ENCODE peak calls at places on chromosomes 13 and 19, in nine cellular contexts. P, V, B, K, H, Y, Z, R and D are unnamed samples.

GRCh38 chr19:9586764-9587163 is 2.5 kb upstream of the ZNF121 start:
- DNase-seq in K (peak), V (peak), Z (peak), P (peak), H (peak), Y (peak), B (peak), R (peak), D (peak)

GRCh38 chr13:33775339-33776108 is 42.4 kb upstream of the RFC3 start:
- DNase-seq in B (no peak), Y (no peak), R (no peak), V (no peak), P (peak), H (no peak), K (peak), Z (no peak), D (no peak)

GRCh38 chr13:107753748-107754147 is 461.6 kb downstream of the LIG4 start:
- DNase-seq in Z (no peak), P (no peak), B (no peak), K (no peak), R (no peak), H (no peak), Y (no peak), V (peak), D (no peak)

GRCh38 chr13:96822900-96823299 is 171.4 kb downstream of the OXGR1 start:
- DNase-seq in P (peak), B (peak), R (peak), V (peak), Z (peak), K (peak), H (peak), Y (peak), D (peak)

GRCh38 chr13:97344250-97345175 is 89.5 kb upstream of the RAP2A start:
- DNase-seq in R (peak), V (peak), K (peak), Z (peak), H (peak), P (peak), Y (peak), B (peak), D (peak)

GRCh38 chr13:57739791-57740190 is 108.2 kb downstream of the PCDH17 start:
- DNase-seq in V (no peak), P (no peak), R (no peak), H (no peak), B (no peak), Z (no peak), K (no peak), Y (no peak), D (no peak)

GRCh38 chr13:95378603-95379002 is 77.4 kb upstream of the ABCC4 start:
- DNase-seq in P (no peak), Y (no peak), H (no peak), R (no peak), V (no peak), K (no peak), Z (no peak), B (peak), D (no peak)

GRCh38 chr19:17576758-17577532 is 21.5 kb downstream of the COLGALT1 start:
- DNase-seq in V (peak), R (peak), K (peak), B (no peak), Y (no peak), H (no peak), Z (peak), P (peak), D (peak)

GRCh38 chr13:40966298-40966697 is 52.8 kb downstream of the ELF1 start:
- DNase-seq in B (no peak), P (no peak), Y (no peak), Z (no peak), K (no peak), R (no peak), V (no peak), H (no peak), D (no peak)

GRCh38 chr13:97322740-97323342 is 100.7 kb downstream of the MBNL2 start:
- DNase-seq in V (no peak), P (no peak), Z (peak), K (no peak), Y (no peak), B (no peak), H (no peak), R (no peak), D (no peak)

GRCh38 chr13:47420568-47420967 is 523.7 kb upstream of the HTR2A start:
- DNase-seq in H (no peak), K (no peak), B (peak), Z (peak), V (no peak), P (no peak), R (no peak), Y (no peak), D (no peak)

GRCh38 chr19:17184381-17184841 is 30.7 kb upstream of the USE1 start:
- DNase-seq in H (no peak), V (no peak), B (no peak), R (no peak), K (no peak), P (no peak), Z (no peak), Y (peak), D (no peak)

GRCh38 chr19:17753976-17754375 is 2.7 kb downstream of the FCHO1 start:
- DNase-seq in Z (no peak), H (no peak), K (no peak), P (peak), V (no peak), Y (peak), R (no peak), B (no peak), D (no peak)

GRCh38 chr19:16944626-16945363 is 56.0 kb downstream of the F2RL3 start:
- DNase-seq in P (no peak), R (no peak), V (no peak), K (no peak), Y (no peak), B (no peak), Z (no peak), H (no peak), D (no peak)

GRCh38 chr19:41276231-41276630 is 12.1 kb downstream of the HNRNPUL1 start:
- DNase-seq in P (no peak), K (no peak), B (no peak), R (no peak), Y (no peak), V (no peak), Z (peak), H (no peak), D (peak)

GRCh38 chr19:1980782-1981181 is 34.7 kb downstream of the BTBD2 start:
- DNase-seq in Z (no peak), K (no peak), V (no peak), R (no peak), H (no peak), P (no peak), B (no peak), Y (no peak), D (no peak)

GRCh38 chr19:11401808-11402543 is 17.1 kb downstream of the RGL3 start:
- DNase-seq in Z (no peak), V (peak), B (no peak), K (no peak), H (no peak), P (no peak), Y (no peak), R (no peak), D (no peak)

GRCh38 chr13:114132419-114133121 is at the start of gene RASA3:
- DNase-seq in B (peak), P (peak), H (peak), R (peak), Z (peak), K (peak), Y (peak), V (peak), D (peak)
- TF ChIP-seq EZH2phosphoT487 in B (no peak), P (no peak), H (no peak), R (no peak), Z (no peak), K (no peak), Y (no peak), V (no peak), D (no peak)

GRCh38 chr19:43594710-43595604 is 977 bp downstream of the IRGQ start:
- DNase-seq in R (peak), V (peak), Z (peak), Y (peak), B (peak), P (peak), K (peak), H (peak), D (peak)

GRCh38 chr19:43595605-43595998 is 332 bp downstream of the IRGQ start:
- DNase-seq in Z (no peak), V (no peak), B (no peak), H (peak), K (no peak), R (no peak), P (peak), Y (no peak), D (no peak)

GRCh38 chr19:43595999-43596841 is at the start of the genes IRGQ and ZNF576:
- DNase-seq in V (peak), B (peak), R (peak), H (peak), Y (peak), Z (peak), P (peak), K (peak), D (peak)

GRCh38 chr19:43598445-43599240 is 2.2 kb downstream of the ZNF576 start:
- DNase-seq in B (no peak), H (no peak), K (no peak), Z (no peak), Y (no peak), P (no peak), V (no peak), R (no peak), D (no peak)

DNA sequence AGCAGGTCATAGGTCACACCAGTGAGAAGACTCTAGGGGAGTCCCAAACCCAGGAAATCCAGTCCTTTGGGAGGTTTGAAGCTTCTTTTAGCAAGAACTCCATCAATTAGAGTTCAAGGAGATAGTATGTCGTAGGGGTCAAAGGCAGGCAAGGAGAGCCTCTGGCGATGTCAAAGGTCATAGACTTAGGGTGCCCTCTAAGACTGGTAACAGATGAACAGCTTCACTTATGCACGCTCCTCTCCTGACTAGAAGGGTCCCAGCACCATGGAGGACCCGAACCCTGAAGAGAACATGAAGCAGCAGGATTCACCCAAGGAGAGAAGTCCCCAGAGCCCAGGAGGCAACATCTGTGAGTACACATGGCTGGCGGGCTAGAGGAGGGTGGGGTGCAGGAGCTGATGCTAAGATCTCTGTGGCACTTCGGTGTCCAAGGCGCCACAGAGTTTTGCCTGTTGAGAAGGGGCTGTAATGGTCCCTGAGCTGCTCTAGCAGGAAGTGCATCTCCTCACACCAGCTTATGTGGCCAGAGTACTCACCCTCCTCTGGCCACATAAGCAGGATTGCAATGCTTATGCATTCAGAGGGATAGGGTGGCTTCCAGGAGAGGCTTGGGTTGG is 557 bp downstream of the ZNF576 start:
- DNase-seq in V (no peak), K (no peak), Y (peak), H (peak), B (no peak), Z (peak), P (peak), R (no peak), D (no peak)
- TF ChIP-seq EZH2phosphoT487 in V (no peak), K (no peak), Y (no peak), H (no peak), B (no peak), Z (no peak), P (no peak), R (no peak), D (no peak)

DNA sequence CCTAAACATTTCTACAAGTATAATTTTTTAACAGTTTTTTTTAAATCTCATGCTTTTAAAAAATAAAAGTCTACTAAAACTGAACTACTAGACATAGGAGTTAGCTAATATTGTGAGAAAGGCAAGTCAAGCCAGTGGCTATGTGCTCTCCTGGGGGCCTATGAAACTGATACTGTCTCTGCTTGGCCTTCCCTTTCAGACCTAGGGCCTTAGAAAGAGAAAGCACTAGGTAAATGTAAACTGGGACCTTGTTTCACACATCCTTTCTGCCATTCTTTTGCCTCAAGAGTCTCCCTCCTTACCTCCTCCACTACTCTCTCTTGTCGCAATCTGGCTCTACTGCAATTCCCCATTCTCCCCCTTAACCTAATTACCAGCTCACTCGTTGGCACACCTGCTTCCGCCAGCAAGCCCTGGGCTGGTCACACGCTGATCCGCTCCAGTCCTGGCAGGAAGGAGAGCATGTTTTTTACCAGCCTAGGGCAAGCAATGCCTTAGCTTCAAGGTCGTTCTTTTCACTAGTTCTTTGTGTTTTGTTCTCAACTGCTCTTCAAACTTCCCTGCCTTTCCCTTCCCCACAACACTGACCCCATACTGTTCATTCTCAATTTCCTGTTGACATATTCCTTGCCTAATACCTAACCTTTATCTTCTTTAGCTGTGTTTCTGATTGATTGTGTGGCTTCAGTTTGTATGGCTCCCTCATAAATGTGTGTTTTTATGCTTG is 23.1 kb downstream of the TBC1D4 start:
- DNase-seq in R (no peak), V (peak), P (peak), Z (no peak), K (peak), B (no peak), H (peak), Y (no peak), D (no peak)
- TF ChIP-seq EZH2phosphoT487 in R (no peak), V (no peak), P (no peak), Z (no peak), K (no peak), B (no peak), H (no peak), Y (no peak), D (no peak)

DNA sequence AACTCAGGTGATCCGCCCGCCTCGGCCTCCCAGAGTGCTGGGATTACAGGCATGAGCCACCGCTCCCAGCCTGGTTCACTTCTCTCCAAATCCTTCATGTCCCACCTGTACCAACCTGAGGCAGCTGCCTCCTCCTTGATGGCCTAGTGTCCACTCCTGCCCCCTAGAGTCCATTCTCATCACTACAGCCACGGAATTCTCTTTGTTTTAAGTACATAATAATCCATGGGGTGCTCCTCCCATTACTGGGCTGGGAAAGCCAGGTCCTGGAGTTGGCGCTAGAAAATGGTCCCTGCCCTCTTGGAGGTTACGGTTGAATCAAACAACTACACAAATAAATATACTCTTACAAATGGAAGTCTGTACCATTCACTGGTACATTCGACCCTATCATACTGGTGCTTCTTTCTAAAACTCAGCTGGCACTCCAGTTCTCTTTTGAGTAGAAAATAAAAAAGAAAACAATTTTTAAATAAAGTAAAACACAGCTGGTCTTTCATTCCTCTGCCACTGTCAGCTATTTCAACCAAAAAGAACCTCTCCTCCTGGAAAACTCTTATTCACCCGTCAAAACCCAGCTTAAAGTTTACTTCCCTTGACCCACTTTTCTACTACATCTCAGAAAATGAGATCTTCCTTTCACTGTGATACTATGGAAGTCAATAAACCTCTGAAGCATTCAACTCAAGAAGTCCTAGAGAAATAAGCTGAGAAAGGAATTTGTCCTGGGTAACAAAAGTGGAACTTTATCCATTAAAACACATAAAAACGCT is 22.4 kb upstream of the ARHGEF18 start:
- DNase-seq in Z (peak), P (peak), B (peak), K (peak), V (no peak), R (peak), H (peak), Y (peak), D (peak)
- TF ChIP-seq EZH2phosphoT487 in Z (no peak), P (no peak), B (no peak), K (no peak), V (no peak), R (no peak), H (no peak), Y (no peak), D (no peak)

GRCh38 chr19:31223805-31224534 is 125.3 kb downstream of the TSHZ3 start:
- DNase-seq in R (no peak), Y (no peak), V (no peak), H (no peak), Z (peak), B (no peak), K (no peak), P (no peak), D (peak)
- TF ChIP-seq EZH2phosphoT487 in R (no peak), Y (no peak), V (no peak), H (no peak), Z (peak), B (no peak), K (no peak), P (no peak), D (no peak)

DNA sequence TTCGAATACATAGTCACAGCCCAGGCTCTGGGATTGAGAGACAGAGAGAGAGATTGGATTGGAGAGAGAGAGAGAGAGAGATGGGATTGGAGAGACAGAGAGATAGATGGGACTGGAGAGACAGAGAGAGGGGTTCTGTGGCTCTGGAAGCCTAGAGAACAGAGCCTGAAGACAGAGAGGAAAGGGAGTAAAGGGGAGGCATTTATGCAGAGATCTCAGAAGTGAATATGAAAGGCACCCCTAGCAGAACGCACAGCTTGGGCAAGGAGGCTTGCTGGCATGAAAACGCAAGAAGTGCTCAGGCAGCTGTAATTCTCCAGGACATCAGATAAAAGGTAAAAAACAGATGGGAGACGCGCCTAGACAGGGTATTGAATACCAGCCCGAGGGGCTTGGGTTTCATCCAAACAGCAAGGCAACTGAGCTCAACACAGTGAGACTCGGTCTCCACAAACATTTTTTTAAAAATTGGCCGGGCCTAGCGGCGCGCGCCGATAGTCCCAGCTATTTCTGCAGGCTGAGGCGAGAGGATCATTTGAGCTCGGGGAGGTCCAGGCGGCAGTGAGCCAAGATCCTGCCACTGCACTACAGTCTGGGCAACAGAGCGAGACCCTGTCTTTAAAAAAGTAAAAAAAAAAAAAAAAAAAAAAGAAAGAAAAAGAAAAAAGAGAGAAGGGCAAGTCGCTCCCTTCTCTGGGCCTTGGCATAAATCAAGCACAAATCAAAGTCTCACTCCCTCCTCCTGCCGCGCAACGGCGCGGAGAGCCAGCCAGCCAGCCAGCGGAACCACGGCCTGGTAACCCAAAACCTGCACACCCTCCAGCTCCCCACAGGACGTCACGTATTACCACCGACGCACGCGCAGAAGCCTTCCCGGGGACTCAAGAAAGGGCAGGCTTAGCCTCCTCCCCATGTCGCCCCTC is 769 bp upstream of the PPP2R1A start:
- DNase-seq in K (peak), P (no peak), Z (peak), B (no peak), V (peak), Y (no peak), R (no peak), H (no peak), D (peak)
- TF ChIP-seq EZH2phosphoT487 in K (no peak), P (no peak), Z (no peak), B (no peak), V (no peak), Y (no peak), R (no peak), H (no peak), D (no peak)

GRCh38 chr13:38826182-38826813 is 139.4 kb downstream of the FREM2 start:
- DNase-seq in Z (no peak), Y (no peak), V (no peak), K (no peak), B (no peak), R (no peak), H (no peak), P (no peak), D (no peak)
- TF ChIP-seq EZH2phosphoT487 in Z (no peak), Y (no peak), V (no peak), K (no peak), B (no peak), R (no peak), H (no peak), P (no peak), D (no peak)